ENCODE peak calls at places on chromosomes 16 and 17, in seven cellular contexts. One of them, this sample, is unnamed.
A peak's percentile ranks its signal among the peaks of the same experiment; 100 is the strongest.

GRCh38 chr17:31754239-31754945 is 104.7 kb downstream of the COPRS start:
- DNase-seq in CD8-positive, alpha-beta T cell: no peak
- DNase-seq in prostate gland: no peak
- DNase-seq in upper lobe of right lung: no peak
- DNase-seq in stomach: no peak
- DNase-seq in H9: no peak
- DNase-seq in Peyer's patch: peak; percentile 67
- DNase-seq in this sample: no peak

GRCh38 chr16:67666032-67666537 is 465 bp downstream of the ENKD1 start:
- DNase-seq in upper lobe of right lung: peak; percentile 83
- DNase-seq in Peyer's patch: no peak
- DNase-seq in CD8-positive, alpha-beta T cell: no peak
- DNase-seq in H9: peak; percentile 59
- DNase-seq in stomach: no peak
- DNase-seq in prostate gland: no peak
- DNase-seq in this sample: no peak

GRCh38 chr16:55737318-55737717 is 81.5 kb downstream of the SLC6A2 start:
- DNase-seq in Peyer's patch: no peak
- DNase-seq in H9: no peak
- DNase-seq in upper lobe of right lung: no peak
- DNase-seq in stomach: no peak
- DNase-seq in prostate gland: no peak
- DNase-seq in CD8-positive, alpha-beta T cell: no peak
- DNase-seq in this sample: no peak

GRCh38 chr17:70369296-70369855 is 200.0 kb downstream of the KCNJ2 start:
- DNase-seq in CD8-positive, alpha-beta T cell: no peak
- DNase-seq in stomach: no peak
- DNase-seq in upper lobe of right lung: no peak
- DNase-seq in prostate gland: no peak
- DNase-seq in H9: no peak
- DNase-seq in Peyer's patch: no peak
- DNase-seq in this sample: no peak

GRCh38 chr16:87461466-87461975 is 31.3 kb downstream of the ZCCHC14 start:
- DNase-seq in upper lobe of right lung: peak; percentile 94
- DNase-seq in prostate gland: peak; percentile 89
- DNase-seq in CD8-positive, alpha-beta T cell: no peak
- DNase-seq in stomach: peak; percentile 96
- DNase-seq in H9: peak; percentile 97
- DNase-seq in Peyer's patch: peak; percentile 94
- DNase-seq in this sample: peak; percentile 83

GRCh38 chr16:87457724-87458423 is 35.0 kb downstream of the ZCCHC14 start:
- DNase-seq in Peyer's patch: no peak
- DNase-seq in prostate gland: no peak
- DNase-seq in stomach: no peak
- DNase-seq in H9: no peak
- DNase-seq in CD8-positive, alpha-beta T cell: no peak
- DNase-seq in upper lobe of right lung: peak; percentile 54
- DNase-seq in this sample: no peak

GRCh38 chr16:55000595-55000994 is 69.9 kb downstream of the IRX5 start:
- DNase-seq in H9: no peak
- DNase-seq in stomach: no peak
- DNase-seq in upper lobe of right lung: no peak
- DNase-seq in prostate gland: no peak
- DNase-seq in Peyer's patch: no peak
- DNase-seq in CD8-positive, alpha-beta T cell: no peak
- DNase-seq in this sample: no peak

GRCh38 chr16:13919330-13919682 is 648 bp upstream of the ERCC4 start:
- DNase-seq in stomach: no peak
- DNase-seq in upper lobe of right lung: no peak
- DNase-seq in CD8-positive, alpha-beta T cell: no peak
- DNase-seq in H9: no peak
- DNase-seq in prostate gland: peak; percentile 25
- DNase-seq in Peyer's patch: no peak
- DNase-seq in this sample: no peak

GRCh38 chr16:2152695-2153506 is 2.7 kb upstream of the TRAF7 start:
- DNase-seq in H9: no peak
- DNase-seq in prostate gland: no peak
- DNase-seq in upper lobe of right lung: no peak
- DNase-seq in stomach: peak; percentile 48
- DNase-seq in Peyer's patch: peak; percentile 79
- DNase-seq in CD8-positive, alpha-beta T cell: no peak
- DNase-seq in this sample: no peak

GRCh38 chr16:4408323-4408690 is 8.1 kb downstream of the CORO7 start:
- DNase-seq in stomach: no peak
- DNase-seq in H9: no peak
- DNase-seq in CD8-positive, alpha-beta T cell: no peak
- DNase-seq in Peyer's patch: no peak
- DNase-seq in upper lobe of right lung: no peak
- DNase-seq in prostate gland: no peak
- DNase-seq in this sample: no peak

GRCh38 chr16:4674926-4675530 is 18.3 kb upstream of the NUDT16L1 start:
- DNase-seq in upper lobe of right lung: no peak
- DNase-seq in CD8-positive, alpha-beta T cell: no peak
- DNase-seq in Peyer's patch: no peak
- DNase-seq in H9: no peak
- DNase-seq in stomach: no peak
- DNase-seq in prostate gland: no peak
- DNase-seq in this sample: no peak

GRCh38 chr16:87163637-87164036 is 153.6 kb downstream of the C16orf95 start:
- DNase-seq in prostate gland: no peak
- DNase-seq in H9: no peak
- DNase-seq in upper lobe of right lung: no peak
- DNase-seq in CD8-positive, alpha-beta T cell: no peak
- DNase-seq in stomach: no peak
- DNase-seq in Peyer's patch: no peak
- DNase-seq in this sample: no peak

GRCh38 chr17:2709173-2709661 is 2.3 kb downstream of the CLUH start:
- DNase-seq in CD8-positive, alpha-beta T cell: no peak
- DNase-seq in stomach: peak; percentile 88
- DNase-seq in H9: no peak
- DNase-seq in prostate gland: peak; percentile 66
- DNase-seq in upper lobe of right lung: peak; percentile 87
- DNase-seq in Peyer's patch: peak; percentile 87
- DNase-seq in this sample: no peak

GRCh38 chr17:70308619-70309018 is 139.3 kb downstream of the KCNJ2 start:
- DNase-seq in stomach: no peak
- DNase-seq in Peyer's patch: no peak
- DNase-seq in H9: no peak
- DNase-seq in CD8-positive, alpha-beta T cell: no peak
- DNase-seq in prostate gland: no peak
- DNase-seq in upper lobe of right lung: no peak
- DNase-seq in this sample: no peak

GRCh38 chr17:69607162-69607834 is 192.8 kb downstream of the MAP2K6 start:
- DNase-seq in prostate gland: peak; percentile 60
- DNase-seq in CD8-positive, alpha-beta T cell: no peak
- DNase-seq in Peyer's patch: peak; percentile 83
- DNase-seq in stomach: peak; percentile 78
- DNase-seq in upper lobe of right lung: peak; percentile 78
- DNase-seq in H9: peak; percentile 85
- DNase-seq in this sample: peak; percentile 78

GRCh38 chr17:31371511-31372097 is 19.9 kb upstream of the RAB11FIP4 start:
- DNase-seq in H9: no peak
- DNase-seq in CD8-positive, alpha-beta T cell: no peak
- DNase-seq in Peyer's patch: no peak
- DNase-seq in upper lobe of right lung: no peak
- DNase-seq in prostate gland: no peak
- DNase-seq in stomach: no peak
- DNase-seq in this sample: no peak

GRCh38 chr17:74276051-74276476 is 2.0 kb downstream of the DNAI2 start:
- DNase-seq in upper lobe of right lung: no peak
- DNase-seq in H9: no peak
- DNase-seq in stomach: no peak
- DNase-seq in prostate gland: no peak
- DNase-seq in CD8-positive, alpha-beta T cell: no peak
- DNase-seq in Peyer's patch: no peak
- DNase-seq in this sample: no peak

GRCh38 chr16:56389554-56389953 is 35.8 kb downstream of the AMFR start:
- DNase-seq in H9: no peak
- DNase-seq in stomach: no peak
- DNase-seq in Peyer's patch: no peak
- DNase-seq in CD8-positive, alpha-beta T cell: no peak
- DNase-seq in upper lobe of right lung: no peak
- DNase-seq in prostate gland: no peak
- DNase-seq in this sample: no peak

GRCh38 chr17:2602597-2603017 is 9.2 kb downstream of the PAFAH1B1 start:
- DNase-seq in H9: no peak
- DNase-seq in prostate gland: no peak
- DNase-seq in stomach: no peak
- DNase-seq in CD8-positive, alpha-beta T cell: no peak
- DNase-seq in upper lobe of right lung: no peak
- DNase-seq in Peyer's patch: no peak
- DNase-seq in this sample: no peak

GRCh38 chr16:71479420-71479819 is 9.7 kb downstream of the ZNF19 start:
- DNase-seq in upper lobe of right lung: no peak
- DNase-seq in prostate gland: no peak
- DNase-seq in H9: peak; percentile 53
- DNase-seq in stomach: no peak
- DNase-seq in CD8-positive, alpha-beta T cell: no peak
- DNase-seq in Peyer's patch: no peak
- DNase-seq in this sample: no peak

DNA sequence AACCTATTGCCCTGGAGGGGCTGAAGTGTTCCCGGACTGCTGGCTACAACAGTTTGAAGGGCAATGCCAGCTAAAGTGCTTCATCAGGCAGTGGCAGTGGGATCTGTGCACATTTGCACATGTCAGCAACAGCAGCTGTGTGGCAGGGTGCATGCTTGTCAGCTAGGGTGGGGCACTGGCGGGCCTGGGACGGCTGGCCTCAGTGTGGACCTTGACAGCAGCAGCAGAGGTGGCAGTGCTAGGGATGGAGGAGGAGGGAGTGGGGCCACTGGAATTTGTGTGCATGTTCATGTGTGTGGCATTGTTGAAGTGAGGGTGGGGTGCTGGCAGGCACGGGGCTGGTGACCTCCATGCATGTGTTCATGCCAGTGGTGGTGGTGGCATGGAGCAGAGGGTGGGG is 203.3 kb upstream of the HS3ST4 start:
- DNase-seq in Peyer's patch: no peak
- DNase-seq in H9: no peak
- DNase-seq in CD8-positive, alpha-beta T cell: no peak
- DNase-seq in upper lobe of right lung: no peak
- DNase-seq in prostate gland: no peak
- DNase-seq in stomach: no peak
- DNase-seq in this sample: no peak
- H3K27ac ChIP-seq in Peyer's patch: no peak overlapping the region
- H3K27ac ChIP-seq in H9: no peak overlapping the region
- H3K27ac ChIP-seq in CD8-positive, alpha-beta T cell: no peak overlapping the region
- H3K27ac ChIP-seq in upper lobe of right lung: no peak overlapping the region
- H3K27ac ChIP-seq in prostate gland: no peak overlapping the region
- H3K27ac ChIP-seq in stomach: no peak overlapping the region
- H3K27ac ChIP-seq in this sample: no peak overlapping the region

DNA sequence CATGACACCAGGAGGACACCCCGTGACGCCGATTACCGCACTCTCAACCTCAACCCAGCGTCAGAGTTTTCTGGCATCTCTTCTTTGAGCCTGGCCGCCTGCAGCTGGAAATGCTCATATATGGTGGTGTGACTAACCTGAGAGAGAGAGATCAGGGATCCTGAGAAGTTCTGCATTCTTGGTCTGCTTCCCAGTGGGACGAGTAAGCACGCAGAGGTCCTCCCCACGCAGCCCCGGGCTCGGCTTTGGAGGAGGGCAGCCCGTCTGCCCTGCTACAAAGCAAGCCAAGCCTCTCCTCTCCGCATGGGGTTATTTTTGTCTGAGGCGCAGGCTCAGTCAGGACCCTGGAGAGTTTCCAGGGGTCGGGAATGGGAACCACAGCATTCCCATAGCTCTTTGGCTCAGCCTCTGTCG is 16.5 kb downstream of the CRISPLD2 start:
- DNase-seq in Peyer's patch: peak; percentile 71
- DNase-seq in stomach: peak; percentile 51
- DNase-seq in upper lobe of right lung: no peak
- DNase-seq in prostate gland: peak; percentile 61
- DNase-seq in CD8-positive, alpha-beta T cell: no peak
- DNase-seq in H9: peak; percentile 78
- DNase-seq in this sample: peak; percentile 82
- TF ChIP-seq CTCF in Peyer's patch: no peak
- TF ChIP-seq CTCF in stomach: no peak
- TF ChIP-seq CTCF in upper lobe of right lung: no peak
- TF ChIP-seq CTCF in prostate gland: no peak
- TF ChIP-seq CTCF in CD8-positive, alpha-beta T cell: no peak
- TF ChIP-seq CTCF in H9: no peak
- TF ChIP-seq CTCF in this sample: no peak

GRCh38 chr17:60170835-60171752 is 21.3 kb downstream of the CA4 start:
- DNase-seq in CD8-positive, alpha-beta T cell: no peak
- DNase-seq in upper lobe of right lung: no peak
- DNase-seq in H9: peak; percentile 43
- DNase-seq in prostate gland: no peak
- DNase-seq in stomach: peak; percentile 63
- DNase-seq in Peyer's patch: peak; percentile 38
- DNase-seq in this sample: no peak
- H3K27ac ChIP-seq in CD8-positive, alpha-beta T cell: no peak overlapping the region
- H3K27ac ChIP-seq in upper lobe of right lung: no peak overlapping the region
- H3K27ac ChIP-seq in H9: no peak overlapping the region
- H3K27ac ChIP-seq in prostate gland: no peak overlapping the region
- H3K27ac ChIP-seq in stomach: no peak overlapping the region
- H3K27ac ChIP-seq in Peyer's patch: no peak overlapping the region
- H3K27ac ChIP-seq in this sample: no peak overlapping the region

DNA sequence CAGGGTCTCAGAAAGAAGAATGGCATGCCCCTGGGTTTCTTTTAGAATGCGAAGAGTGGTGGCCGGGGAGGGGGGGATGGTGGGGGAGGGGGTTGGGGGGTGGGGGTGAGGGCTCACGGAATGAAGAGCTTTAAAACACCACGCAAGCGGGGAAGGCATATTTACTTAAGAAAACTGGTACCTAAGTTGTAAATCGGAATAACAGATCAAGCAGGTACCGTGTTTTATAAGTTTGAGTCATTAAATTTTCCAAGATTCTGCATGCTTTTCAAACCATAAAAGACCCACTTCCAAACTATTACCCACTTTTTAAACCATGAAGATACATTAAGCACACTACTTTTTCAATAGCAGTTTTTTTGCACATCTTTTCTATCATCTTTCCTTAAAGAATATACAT is 130.2 kb downstream of the STX8 start:
- DNase-seq in prostate gland: no peak
- DNase-seq in CD8-positive, alpha-beta T cell: no peak
- DNase-seq in Peyer's patch: no peak
- DNase-seq in H9: no peak
- DNase-seq in upper lobe of right lung: no peak
- DNase-seq in stomach: no peak
- DNase-seq in this sample: no peak
- TF ChIP-seq CTCF in prostate gland: no peak
- TF ChIP-seq CTCF in CD8-positive, alpha-beta T cell: no peak
- TF ChIP-seq CTCF in Peyer's patch: no peak
- TF ChIP-seq CTCF in H9: no peak
- TF ChIP-seq CTCF in upper lobe of right lung: no peak
- TF ChIP-seq CTCF in stomach: no peak
- TF ChIP-seq CTCF in this sample: no peak

DNA sequence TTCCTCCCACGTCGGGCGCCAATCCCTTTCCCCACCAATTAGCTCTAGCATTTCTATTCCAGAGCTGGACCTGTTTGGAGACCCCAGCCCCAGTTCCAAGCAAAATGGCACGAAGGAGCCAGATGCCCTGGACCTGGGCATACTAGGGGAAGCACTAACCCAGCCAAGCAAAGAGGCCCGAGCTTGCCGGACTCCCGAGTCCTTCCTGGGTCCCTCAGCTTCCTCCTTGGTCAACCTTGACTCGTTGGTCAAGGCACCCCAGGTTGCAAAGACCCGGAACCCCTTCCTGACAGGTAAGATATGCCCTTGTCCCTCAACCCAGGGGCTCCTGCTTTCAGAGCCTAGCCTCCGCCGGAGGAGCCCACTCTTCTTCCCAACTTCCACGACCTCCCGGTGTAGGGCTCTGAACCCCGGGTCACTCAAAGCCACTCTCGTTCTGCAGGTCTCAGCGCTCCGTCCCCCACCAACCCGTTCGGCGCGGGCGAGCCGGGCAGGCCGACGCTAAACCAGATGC is 5.5 kb upstream of the SPATA20 start:
- DNase-seq in H9: no peak
- DNase-seq in stomach: no peak
- DNase-seq in CD8-positive, alpha-beta T cell: no peak
- DNase-seq in prostate gland: no peak
- DNase-seq in Peyer's patch: no peak
- DNase-seq in upper lobe of right lung: no peak
- DNase-seq in this sample: no peak
- H3K27ac ChIP-seq in H9: no peak overlapping the region
- H3K27ac ChIP-seq in stomach: peak overlapping the region; percentile 82
- H3K27ac ChIP-seq in CD8-positive, alpha-beta T cell: peak overlapping the region; percentile 29
- H3K27ac ChIP-seq in prostate gland: peak overlapping the region; percentile 87
- H3K27ac ChIP-seq in Peyer's patch: peak overlapping the region; percentile 77
- H3K27ac ChIP-seq in upper lobe of right lung: peak overlapping the region; percentile 51
- H3K27ac ChIP-seq in this sample: peak overlapping the region; percentile 65

This sample was measured in tibial artery.